ENCODE peak calls at places on chromosomes 5 and 9, in seven cellular contexts. One of them, this sample, is unnamed.

GRCh38 chr9:81080185-81080584 is 609.2 kb downstream of the TLE1 start:
- DNase-seq in NCI-H1417: no peak
- DNase-seq in HTR-8/SVneo: no peak
- DNase-seq in BJ: no peak
- DNase-seq in A549: no peak
- DNase-seq in CD8-positive, alpha-beta T cell: no peak
- DNase-seq in HFF-Myc: no peak
- DNase-seq in this sample: no peak

GRCh38 chr5:135013947-135014570 is 20.0 kb downstream of the PITX1 start:
- DNase-seq in HFF-Myc: no peak
- DNase-seq in HTR-8/SVneo: no peak
- DNase-seq in CD8-positive, alpha-beta T cell: no peak
- DNase-seq in BJ: no peak
- DNase-seq in NCI-H1417: no peak
- DNase-seq in A549: no peak
- DNase-seq in this sample: peak

GRCh38 chr9:69130456-69131441 is 43.3 kb upstream of the TJP2 start:
- DNase-seq in HFF-Myc: peak
- DNase-seq in NCI-H1417: no peak
- DNase-seq in CD8-positive, alpha-beta T cell: no peak
- DNase-seq in HTR-8/SVneo: peak
- DNase-seq in A549: no peak
- DNase-seq in BJ: peak
- DNase-seq in this sample: no peak

GRCh38 chr9:81874926-81875325 is 53.3 kb upstream of the SPATA31D4 start:
- DNase-seq in HTR-8/SVneo: no peak
- DNase-seq in CD8-positive, alpha-beta T cell: no peak
- DNase-seq in NCI-H1417: no peak
- DNase-seq in HFF-Myc: peak
- DNase-seq in BJ: peak
- DNase-seq in A549: peak
- DNase-seq in this sample: no peak

GRCh38 chr9:130359819-130360218 is 84.9 kb upstream of the ASS1 start:
- DNase-seq in NCI-H1417: no peak
- DNase-seq in HFF-Myc: no peak
- DNase-seq in BJ: no peak
- DNase-seq in HTR-8/SVneo: no peak
- DNase-seq in A549: no peak
- DNase-seq in CD8-positive, alpha-beta T cell: no peak
- DNase-seq in this sample: peak

GRCh38 chr5:16690243-16690839 is 73.5 kb upstream of the RETREG1 start:
- DNase-seq in A549: peak
- DNase-seq in BJ: no peak
- DNase-seq in NCI-H1417: peak
- DNase-seq in HTR-8/SVneo: peak
- DNase-seq in HFF-Myc: no peak
- DNase-seq in CD8-positive, alpha-beta T cell: no peak
- DNase-seq in this sample: peak

GRCh38 chr5:61675015-61675692 is 343.1 kb downstream of the ZSWIM6 start:
- DNase-seq in BJ: no peak
- DNase-seq in A549: peak
- DNase-seq in NCI-H1417: peak
- DNase-seq in CD8-positive, alpha-beta T cell: no peak
- DNase-seq in HTR-8/SVneo: no peak
- DNase-seq in HFF-Myc: no peak
- DNase-seq in this sample: peak

GRCh38 chr5:32471784-32472183 is 27.2 kb upstream of the ZFR start:
- DNase-seq in CD8-positive, alpha-beta T cell: no peak
- DNase-seq in NCI-H1417: peak
- DNase-seq in HTR-8/SVneo: no peak
- DNase-seq in A549: peak
- DNase-seq in BJ: no peak
- DNase-seq in HFF-Myc: no peak
- DNase-seq in this sample: no peak

GRCh38 chr9:101047848-101048402 is 19.4 kb downstream of the PLPPR1 start:
- DNase-seq in HTR-8/SVneo: no peak
- DNase-seq in CD8-positive, alpha-beta T cell: no peak
- DNase-seq in A549: no peak
- DNase-seq in HFF-Myc: no peak
- DNase-seq in BJ: no peak
- DNase-seq in NCI-H1417: no peak
- DNase-seq in this sample: no peak

GRCh38 chr5:177547736-177548135 is 6.6 kb downstream of the FAM193B start:
- DNase-seq in CD8-positive, alpha-beta T cell: no peak
- DNase-seq in NCI-H1417: no peak
- DNase-seq in HTR-8/SVneo: no peak
- DNase-seq in BJ: no peak
- DNase-seq in A549: no peak
- DNase-seq in HFF-Myc: no peak
- DNase-seq in this sample: no peak

GRCh38 chr5:2833513-2833912 is 82.0 kb upstream of the IRX2 start:
- DNase-seq in BJ: no peak
- DNase-seq in CD8-positive, alpha-beta T cell: no peak
- DNase-seq in HFF-Myc: no peak
- DNase-seq in NCI-H1417: no peak
- DNase-seq in A549: no peak
- DNase-seq in HTR-8/SVneo: no peak
- DNase-seq in this sample: peak

GRCh38 chr5:80934751-80935150 is 25.4 kb upstream of the RASGRF2 start:
- DNase-seq in HTR-8/SVneo: no peak
- DNase-seq in NCI-H1417: no peak
- DNase-seq in HFF-Myc: no peak
- DNase-seq in CD8-positive, alpha-beta T cell: no peak
- DNase-seq in A549: no peak
- DNase-seq in BJ: no peak
- DNase-seq in this sample: peak

GRCh38 chr5:71830626-71831539 is 111.8 kb downstream of the CARTPT start:
- DNase-seq in A549: peak
- DNase-seq in CD8-positive, alpha-beta T cell: no peak
- DNase-seq in NCI-H1417: peak
- DNase-seq in HFF-Myc: peak
- DNase-seq in HTR-8/SVneo: peak
- DNase-seq in BJ: peak
- DNase-seq in this sample: no peak

GRCh38 chr5:59099270-59099994 is 516.6 kb downstream of the RAB3C start:
- DNase-seq in HFF-Myc: no peak
- DNase-seq in BJ: no peak
- DNase-seq in CD8-positive, alpha-beta T cell: peak
- DNase-seq in HTR-8/SVneo: peak
- DNase-seq in NCI-H1417: no peak
- DNase-seq in A549: peak
- DNase-seq in this sample: no peak

GRCh38 chr9:76206821-76207220 is 187.4 kb downstream of the RFK start:
- DNase-seq in CD8-positive, alpha-beta T cell: no peak
- DNase-seq in NCI-H1417: no peak
- DNase-seq in HTR-8/SVneo: no peak
- DNase-seq in BJ: no peak
- DNase-seq in A549: no peak
- DNase-seq in HFF-Myc: no peak
- DNase-seq in this sample: peak

GRCh38 chr5:13251623-13252367 is 692.7 kb downstream of the DNAH5 start:
- DNase-seq in BJ: no peak
- DNase-seq in CD8-positive, alpha-beta T cell: no peak
- DNase-seq in HFF-Myc: no peak
- DNase-seq in HTR-8/SVneo: peak
- DNase-seq in NCI-H1417: no peak
- DNase-seq in A549: no peak
- DNase-seq in this sample: no peak

GRCh38 chr9:87656485-87656884 is 69.4 kb upstream of the CTSL start:
- DNase-seq in CD8-positive, alpha-beta T cell: no peak
- DNase-seq in A549: no peak
- DNase-seq in NCI-H1417: no peak
- DNase-seq in BJ: no peak
- DNase-seq in HTR-8/SVneo: no peak
- DNase-seq in HFF-Myc: no peak
- DNase-seq in this sample: no peak

GRCh38 chr9:4491621-4491975 is 1.3 kb downstream of the SLC1A1 start:
- DNase-seq in A549: no peak
- DNase-seq in HTR-8/SVneo: no peak
- DNase-seq in NCI-H1417: peak
- DNase-seq in CD8-positive, alpha-beta T cell: no peak
- DNase-seq in BJ: no peak
- DNase-seq in HFF-Myc: no peak
- DNase-seq in this sample: peak

GRCh38 chr5:79448336-79448735 is 65.6 kb downstream of the HOMER1 start:
- DNase-seq in BJ: peak
- DNase-seq in CD8-positive, alpha-beta T cell: no peak
- DNase-seq in A549: no peak
- DNase-seq in NCI-H1417: no peak
- DNase-seq in HFF-Myc: no peak
- DNase-seq in HTR-8/SVneo: peak
- DNase-seq in this sample: no peak

GRCh38 chr5:9596256-9596655 is 33.9 kb downstream of the TAS2R1 start:
- DNase-seq in A549: no peak
- DNase-seq in HFF-Myc: peak
- DNase-seq in HTR-8/SVneo: no peak
- DNase-seq in NCI-H1417: no peak
- DNase-seq in CD8-positive, alpha-beta T cell: no peak
- DNase-seq in BJ: peak
- DNase-seq in this sample: no peak

GRCh38 chr9:15622596-15622995 is 69.8 kb downstream of the CCDC171 start:
- DNase-seq in A549: peak
- DNase-seq in BJ: no peak
- DNase-seq in CD8-positive, alpha-beta T cell: no peak
- DNase-seq in HFF-Myc: no peak
- DNase-seq in HTR-8/SVneo: no peak
- DNase-seq in NCI-H1417: peak
- DNase-seq in this sample: no peak

GRCh38 chr9:116693233-116693731 is 6.2 kb downstream of the TRIM32 start:
- DNase-seq in CD8-positive, alpha-beta T cell: no peak
- DNase-seq in BJ: no peak
- DNase-seq in NCI-H1417: no peak
- DNase-seq in HFF-Myc: no peak
- DNase-seq in A549: no peak
- DNase-seq in HTR-8/SVneo: no peak
- DNase-seq in this sample: no peak

GRCh38 chr5:179219661-179220620 is 125.3 kb downstream of the ADAMTS2 start:
- DNase-seq in CD8-positive, alpha-beta T cell: no peak
- DNase-seq in HFF-Myc: no peak
- DNase-seq in A549: no peak
- DNase-seq in BJ: no peak
- DNase-seq in HTR-8/SVneo: no peak
- DNase-seq in NCI-H1417: no peak
- DNase-seq in this sample: no peak

GRCh38 chr5:180689071-180689694 is 39.8 kb upstream of the FLT4 start:
- DNase-seq in HTR-8/SVneo: no peak
- DNase-seq in A549: no peak
- DNase-seq in BJ: no peak
- DNase-seq in NCI-H1417: no peak
- DNase-seq in HFF-Myc: no peak
- DNase-seq in CD8-positive, alpha-beta T cell: peak
- DNase-seq in this sample: no peak

GRCh38 chr5:80654054-80654390 is 430 bp upstream of the MSH3 start:
- DNase-seq in BJ: no peak
- DNase-seq in A549: peak
- DNase-seq in CD8-positive, alpha-beta T cell: no peak
- DNase-seq in HTR-8/SVneo: peak
- DNase-seq in NCI-H1417: peak
- DNase-seq in HFF-Myc: no peak
- DNase-seq in this sample: peak

GRCh38 chr9:98172604-98173003 is 19.8 kb downstream of the CORO2A start:
- DNase-seq in A549: peak
- DNase-seq in BJ: no peak
- DNase-seq in HFF-Myc: no peak
- DNase-seq in CD8-positive, alpha-beta T cell: no peak
- DNase-seq in NCI-H1417: peak
- DNase-seq in HTR-8/SVneo: peak
- DNase-seq in this sample: peak

GRCh38 chr9:36925033-36925432 is 109.0 kb downstream of the PAX5 start:
- DNase-seq in CD8-positive, alpha-beta T cell: no peak
- DNase-seq in NCI-H1417: no peak
- DNase-seq in A549: peak
- DNase-seq in BJ: no peak
- DNase-seq in HFF-Myc: no peak
- DNase-seq in HTR-8/SVneo: no peak
- DNase-seq in this sample: no peak

GRCh38 chr9:135671591-135672041 is 8.5 kb downstream of the LCN9 start:
- DNase-seq in NCI-H1417: no peak
- DNase-seq in A549: no peak
- DNase-seq in HFF-Myc: no peak
- DNase-seq in HTR-8/SVneo: no peak
- DNase-seq in BJ: no peak
- DNase-seq in CD8-positive, alpha-beta T cell: no peak
- DNase-seq in this sample: peak